ENCODE peak calls at places on chromosome 12, in eight cellular contexts. R is stimulated activated CD4-positive, alpha-beta T cell treated with anti-CD3 and anti-CD28 coated beads, Interleukin-1b, Interleukin-23, amount 100 ng/mL, for 4 hours; B is occipital lobe; M is T-helper 9 cell; W is tibial artery; S is COR-L47; Z is nephron progenitor cell; Y is effector memory CD4-positive, alpha-beta T cell. N is an unnamed sample.

GRCh38 chr12:118188690-118189371 is 52.9 kb downstream of the PEBP1 start:
- DNase-seq in R (no peak), B (peak), M (no peak), W (peak), S (no peak), Z (no peak), Y (no peak), N (no peak)

GRCh38 chr12:47739959-47740358 is 14.7 kb upstream of the ENDOU start:
- DNase-seq in R (no peak), B (no peak), M (no peak), W (no peak), S (no peak), Z (no peak), Y (no peak), N (no peak)

GRCh38 chr12:46445551-46446235 is 73.1 kb upstream of the SLC38A2 start:
- DNase-seq in R (no peak), B (no peak), M (no peak), W (no peak), S (no peak), Z (no peak), Y (no peak), N (no peak)

GRCh38 chr12:50187084-50187900 is 20.1 kb upstream of the CERS5 start:
- DNase-seq in R (no peak), B (no peak), M (no peak), W (no peak), S (no peak), Z (no peak), Y (no peak), N (no peak)

GRCh38 chr12:51334774-51335173 is 10.8 kb upstream of the BIN2 start:
- DNase-seq in R (no peak), B (no peak), M (no peak), W (no peak), S (no peak), Z (no peak), Y (no peak), N (no peak)

GRCh38 chr12:127158385-127159061 is 1108.4 kb upstream of the TMEM132C start:
- DNase-seq in R (no peak), B (no peak), M (no peak), W (no peak), S (no peak), Z (no peak), Y (no peak), N (no peak)

GRCh38 chr12:3231399-3231876 is 154.3 kb downstream of the TSPAN9 start:
- DNase-seq in R (no peak), B (no peak), M (no peak), W (no peak), S (no peak), Z (peak), Y (no peak), N (no peak)

GRCh38 chr12:114011711-114012110 is 45.6 kb upstream of the RBM19 start:
- DNase-seq in R (no peak), B (no peak), M (no peak), W (no peak), S (no peak), Z (no peak), Y (no peak), N (no peak)

N was measured in H54.